ENCODE peak calls at places on chromosomes 11 and 22, in seven cellular contexts. W is GM03348, O is neural crest cell, F is T follicular helper cell, A is sigmoid colon, Q is HCT116, Z is Right ventricle myocardium inferior. U is an unnamed sample.

GRCh38 chr11:1876361-1877063 is 15.2 kb downstream of the PRR33 start:
- DNase-seq in W (peak), O (peak), F (no peak), A (peak), Q (no peak), Z (peak), U (peak)

GRCh38 chr11:2927851-2928604 is 1.2 kb downstream of the PHLDA2 start:
- DNase-seq in W (peak), O (no peak), F (no peak), A (no peak), Q (no peak), Z (peak), U (no peak)

GRCh38 chr11:131748146-131749050 is 378.0 kb downstream of the NTM start:
- DNase-seq in W (peak), O (peak), F (no peak), A (peak), Q (no peak), Z (peak), U (peak)

GRCh38 chr22:41237707-41238569 is 2.8 kb downstream of the CHADL start:
- DNase-seq in W (peak), O (peak), F (peak), A (peak), Q (no peak), Z (peak), U (no peak)

GRCh38 chr11:128686745-128687177 is 7.1 kb upstream of the FLI1 start:
- DNase-seq in W (peak), O (no peak), F (peak), A (peak), Q (no peak), Z (peak), U (no peak)

GRCh38 chr11:93392862-93393261 is 62.3 kb downstream of the DEUP1 start:
- DNase-seq in W (peak), O (no peak), F (no peak), A (no peak), Q (no peak), Z (no peak), U (no peak)

GRCh38 chr11:88357323-88358039 is 19.9 kb upstream of the CTSC start:
- DNase-seq in W (no peak), O (no peak), F (no peak), A (no peak), Q (no peak), Z (peak), U (no peak)

GRCh38 chr22:50081426-50082196 is 3.6 kb downstream of the MLC1 start:
- DNase-seq in W (no peak), O (no peak), F (no peak), A (no peak), Q (no peak), Z (no peak), U (no peak)

GRCh38 chr22:50267591-50268390 is 2.4 kb downstream of the MAPK11 start:
- DNase-seq in W (peak), O (no peak), F (peak), A (peak), Q (no peak), Z (no peak), U (no peak)

GRCh38 chr22:36194971-36195370 is 6.6 kb downstream of the APOL4 start:
- DNase-seq in W (peak), O (peak), F (no peak), A (peak), Q (peak), Z (no peak), U (peak)